ENCODE peak calls at places on chromosomes 4 and X, in ten cellular contexts. One of them, this sample, is unnamed.

GRCh38 chr4:109497511-109497910 is 62.5 kb upstream of the MCUB start:
- DNase-seq in cardiac muscle cell: no peak
- DNase-seq in AG04450: no peak
- DNase-seq in CD8-positive, alpha-beta T cell: no peak
- DNase-seq in brain microvascular endothelial cell: no peak
- DNase-seq in fibroblast of the aortic adventitia: no peak
- DNase-seq in MM.1S: no peak
- DNase-seq in epithelial cell of esophagus: no peak
- DNase-seq in lower leg skin: no peak
- DNase-seq in GM13977: no peak
- DNase-seq in this sample: no peak

GRCh38 chrX:30278365-30278764 is 30.8 kb downstream of the NR0B1 start:
- DNase-seq in cardiac muscle cell: no peak
- DNase-seq in AG04450: no peak
- DNase-seq in CD8-positive, alpha-beta T cell: no peak
- DNase-seq in brain microvascular endothelial cell: peak; percentile 23
- DNase-seq in fibroblast of the aortic adventitia: peak; percentile 66
- DNase-seq in MM.1S: no peak
- DNase-seq in epithelial cell of esophagus: peak; percentile 25
- DNase-seq in lower leg skin: no peak
- DNase-seq in GM13977: no peak
- DNase-seq in this sample: no peak

GRCh38 chrX:101460669-101461068 is 24.6 kb upstream of the ARMCX4 start:
- DNase-seq in cardiac muscle cell: no peak
- DNase-seq in AG04450: no peak
- DNase-seq in CD8-positive, alpha-beta T cell: no peak
- DNase-seq in brain microvascular endothelial cell: no peak
- DNase-seq in fibroblast of the aortic adventitia: no peak
- DNase-seq in MM.1S: no peak
- DNase-seq in epithelial cell of esophagus: peak; percentile 10
- DNase-seq in lower leg skin: no peak
- DNase-seq in GM13977: no peak
- DNase-seq in this sample: no peak

GRCh38 chrX:130172127-130172834 is 519 bp downstream of the RAB33A start:
- DNase-seq in cardiac muscle cell: no peak
- DNase-seq in AG04450: no peak
- DNase-seq in CD8-positive, alpha-beta T cell: no peak
- DNase-seq in brain microvascular endothelial cell: no peak
- DNase-seq in fibroblast of the aortic adventitia: no peak
- DNase-seq in MM.1S: no peak
- DNase-seq in epithelial cell of esophagus: no peak
- DNase-seq in lower leg skin: no peak
- DNase-seq in GM13977: no peak
- DNase-seq in this sample: no peak

GRCh38 chr4:53601251-53601764 is 10.0 kb upstream of the LNX1 start:
- DNase-seq in cardiac muscle cell: peak; percentile 43
- DNase-seq in AG04450: no peak
- DNase-seq in CD8-positive, alpha-beta T cell: no peak
- DNase-seq in brain microvascular endothelial cell: no peak
- DNase-seq in fibroblast of the aortic adventitia: no peak
- DNase-seq in MM.1S: peak; percentile 6
- DNase-seq in epithelial cell of esophagus: peak; percentile 66
- DNase-seq in lower leg skin: no peak
- DNase-seq in GM13977: peak; percentile 26
- DNase-seq in this sample: no peak

GRCh38 chr4:92012899-92013867 is 290.6 kb upstream of the GRID2 start:
- DNase-seq in cardiac muscle cell: peak; percentile 1
- DNase-seq in AG04450: no peak
- DNase-seq in CD8-positive, alpha-beta T cell: no peak
- DNase-seq in brain microvascular endothelial cell: no peak
- DNase-seq in fibroblast of the aortic adventitia: no peak
- DNase-seq in MM.1S: no peak
- DNase-seq in epithelial cell of esophagus: peak; percentile 2
- DNase-seq in lower leg skin: no peak
- DNase-seq in GM13977: no peak
- DNase-seq in this sample: no peak

GRCh38 chr4:151801547-151802516 is 41.0 kb upstream of the GATB start:
- DNase-seq in cardiac muscle cell: no peak
- DNase-seq in AG04450: peak; percentile 33
- DNase-seq in CD8-positive, alpha-beta T cell: peak; percentile 59
- DNase-seq in brain microvascular endothelial cell: peak; percentile 38
- DNase-seq in fibroblast of the aortic adventitia: peak; percentile 46
- DNase-seq in MM.1S: peak; percentile 56
- DNase-seq in epithelial cell of esophagus: peak; percentile 65
- DNase-seq in lower leg skin: no peak
- DNase-seq in GM13977: peak; percentile 30
- DNase-seq in this sample: no peak

GRCh38 chrX:69128573-69128972 is 36.7 kb downstream of the PJA1 start:
- DNase-seq in cardiac muscle cell: peak; percentile 46
- DNase-seq in AG04450: no peak
- DNase-seq in CD8-positive, alpha-beta T cell: no peak
- DNase-seq in brain microvascular endothelial cell: no peak
- DNase-seq in fibroblast of the aortic adventitia: peak; percentile 11
- DNase-seq in MM.1S: no peak
- DNase-seq in epithelial cell of esophagus: no peak
- DNase-seq in lower leg skin: no peak
- DNase-seq in GM13977: no peak
- DNase-seq in this sample: no peak

GRCh38 chr4:185700635-185701034 is 111.4 kb downstream of the SORBS2 start:
- DNase-seq in cardiac muscle cell: no peak
- DNase-seq in AG04450: no peak
- DNase-seq in CD8-positive, alpha-beta T cell: no peak
- DNase-seq in brain microvascular endothelial cell: no peak
- DNase-seq in fibroblast of the aortic adventitia: no peak
- DNase-seq in MM.1S: no peak
- DNase-seq in epithelial cell of esophagus: no peak
- DNase-seq in lower leg skin: no peak
- DNase-seq in GM13977: no peak
- DNase-seq in this sample: no peak

GRCh38 chr4:185735887-185736286 is 76.1 kb downstream of the SORBS2 start:
- DNase-seq in cardiac muscle cell: no peak
- DNase-seq in AG04450: no peak
- DNase-seq in CD8-positive, alpha-beta T cell: no peak
- DNase-seq in brain microvascular endothelial cell: no peak
- DNase-seq in fibroblast of the aortic adventitia: no peak
- DNase-seq in MM.1S: no peak
- DNase-seq in epithelial cell of esophagus: no peak
- DNase-seq in lower leg skin: no peak
- DNase-seq in GM13977: no peak
- DNase-seq in this sample: no peak

GRCh38 chrX:149284616-149285015 is 220.5 kb downstream of the IDS start:
- DNase-seq in cardiac muscle cell: no peak
- DNase-seq in AG04450: no peak
- DNase-seq in CD8-positive, alpha-beta T cell: no peak
- DNase-seq in brain microvascular endothelial cell: no peak
- DNase-seq in fibroblast of the aortic adventitia: no peak
- DNase-seq in MM.1S: no peak
- DNase-seq in epithelial cell of esophagus: peak; percentile 3
- DNase-seq in lower leg skin: no peak
- DNase-seq in GM13977: no peak
- DNase-seq in this sample: no peak

DNA sequence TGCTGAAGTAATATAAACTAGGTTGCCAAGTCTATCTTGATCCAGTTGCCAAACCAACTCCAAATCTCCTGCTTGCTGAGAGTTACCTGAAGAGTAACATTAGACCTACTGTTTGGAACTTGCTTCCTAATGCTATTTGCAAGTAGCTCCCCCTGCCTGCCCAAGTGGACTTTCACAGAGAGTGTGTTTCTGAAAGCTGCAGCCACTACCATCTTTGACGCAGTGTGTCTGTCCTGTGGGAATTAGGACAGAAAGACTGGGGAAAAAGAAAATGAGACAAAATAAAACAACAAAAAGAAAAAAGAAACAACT is 195.0 kb upstream of the HS3ST1 start:
- DNase-seq in cardiac muscle cell: peak; percentile 62
- DNase-seq in AG04450: no peak
- DNase-seq in CD8-positive, alpha-beta T cell: no peak
- DNase-seq in brain microvascular endothelial cell: no peak
- DNase-seq in fibroblast of the aortic adventitia: peak; percentile 32
- DNase-seq in MM.1S: peak; percentile 38
- DNase-seq in epithelial cell of esophagus: peak; percentile 79
- DNase-seq in lower leg skin: no peak
- DNase-seq in GM13977: peak; percentile 2
- DNase-seq in this sample: no peak
- TF ChIP-seq CTCF in cardiac muscle cell: peak; percentile 50
- TF ChIP-seq CTCF in AG04450: peak; percentile 60
- TF ChIP-seq CTCF in CD8-positive, alpha-beta T cell: no peak
- TF ChIP-seq CTCF in brain microvascular endothelial cell: peak; percentile 70
- TF ChIP-seq CTCF in fibroblast of the aortic adventitia: peak; percentile 53
- TF ChIP-seq CTCF in MM.1S: peak; percentile 33
- TF ChIP-seq CTCF in epithelial cell of esophagus: peak; percentile 76
- TF ChIP-seq CTCF in lower leg skin: no peak
- TF ChIP-seq CTCF in GM13977: peak; percentile 32
- TF ChIP-seq CTCF in this sample: peak; percentile 67

GRCh38 chr4:41257257-41257900 is 651 bp downstream of the UCHL1 start:
- DNase-seq in cardiac muscle cell: peak; percentile 47
- DNase-seq in AG04450: no peak
- DNase-seq in CD8-positive, alpha-beta T cell: no peak
- DNase-seq in brain microvascular endothelial cell: peak; percentile 43
- DNase-seq in fibroblast of the aortic adventitia: peak; percentile 38
- DNase-seq in MM.1S: peak; percentile 91
- DNase-seq in epithelial cell of esophagus: peak; percentile 38
- DNase-seq in lower leg skin: no peak
- DNase-seq in GM13977: peak; percentile 45
- DNase-seq in this sample: peak; percentile 94

GRCh38 chr4:41258783-41259182 is 2.1 kb downstream of the UCHL1 start:
- DNase-seq in cardiac muscle cell: peak; percentile 39
- DNase-seq in AG04450: peak; percentile 53
- DNase-seq in CD8-positive, alpha-beta T cell: no peak
- DNase-seq in brain microvascular endothelial cell: peak; percentile 69
- DNase-seq in fibroblast of the aortic adventitia: peak; percentile 70
- DNase-seq in MM.1S: peak; percentile 68
- DNase-seq in epithelial cell of esophagus: peak; percentile 63
- DNase-seq in lower leg skin: no peak
- DNase-seq in GM13977: no peak
- DNase-seq in this sample: no peak

GRCh38 chr4:41256131-41256739 is 493 bp upstream of the UCHL1 start:
- DNase-seq in cardiac muscle cell: peak; percentile 9
- DNase-seq in AG04450: peak; percentile 26
- DNase-seq in CD8-positive, alpha-beta T cell: no peak
- DNase-seq in brain microvascular endothelial cell: peak; percentile 64
- DNase-seq in fibroblast of the aortic adventitia: peak; percentile 64
- DNase-seq in MM.1S: no peak
- DNase-seq in epithelial cell of esophagus: no peak
- DNase-seq in lower leg skin: no peak
- DNase-seq in GM13977: no peak
- DNase-seq in this sample: no peak

GRCh38 chr4:41257901-41258300 is 1.2 kb downstream of the UCHL1 start:
- DNase-seq in cardiac muscle cell: no peak
- DNase-seq in AG04450: no peak
- DNase-seq in CD8-positive, alpha-beta T cell: no peak
- DNase-seq in brain microvascular endothelial cell: no peak
- DNase-seq in fibroblast of the aortic adventitia: peak; percentile 3
- DNase-seq in MM.1S: no peak
- DNase-seq in epithelial cell of esophagus: no peak
- DNase-seq in lower leg skin: no peak
- DNase-seq in GM13977: no peak
- DNase-seq in this sample: no peak

DNA sequence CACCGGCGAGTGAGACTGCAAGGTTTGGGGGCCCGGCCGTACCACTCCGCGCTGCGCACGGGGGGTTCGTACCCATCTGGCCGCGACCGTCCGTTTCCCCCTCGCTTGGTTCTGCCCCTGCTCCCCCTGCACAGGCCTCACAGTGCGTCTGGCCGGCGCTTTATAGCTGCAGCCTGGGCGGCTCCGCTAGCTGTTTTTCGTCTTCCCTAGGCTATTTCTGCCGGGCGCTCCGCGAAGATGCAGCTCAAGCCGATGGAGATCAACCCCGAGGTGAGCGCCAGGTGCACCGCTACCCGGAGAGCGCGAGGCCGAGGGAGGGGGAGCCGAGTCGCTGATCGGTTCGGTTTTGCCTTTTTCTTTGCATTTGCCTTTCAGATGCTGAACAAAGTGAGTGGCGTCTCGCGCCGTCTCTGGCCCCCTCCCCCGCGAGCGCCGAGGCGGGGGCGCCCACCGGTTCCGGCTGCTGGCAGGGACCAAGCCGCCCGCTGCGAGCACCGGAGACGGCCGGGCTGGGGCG is at the start of gene UCHL1:
- DNase-seq in cardiac muscle cell: peak; percentile 80
- DNase-seq in AG04450: peak; percentile 91
- DNase-seq in CD8-positive, alpha-beta T cell: no peak
- DNase-seq in brain microvascular endothelial cell: peak; percentile 93
- DNase-seq in fibroblast of the aortic adventitia: peak; percentile 84
- DNase-seq in MM.1S: peak; percentile 91
- DNase-seq in epithelial cell of esophagus: no peak
- DNase-seq in lower leg skin: no peak
- DNase-seq in GM13977: peak; percentile 38
- DNase-seq in this sample: peak; percentile 96
- TF ChIP-seq CTCF in cardiac muscle cell: no peak
- TF ChIP-seq CTCF in AG04450: no peak
- TF ChIP-seq CTCF in CD8-positive, alpha-beta T cell: no peak
- TF ChIP-seq CTCF in brain microvascular endothelial cell: no peak
- TF ChIP-seq CTCF in fibroblast of the aortic adventitia: no peak
- TF ChIP-seq CTCF in MM.1S: no peak
- TF ChIP-seq CTCF in epithelial cell of esophagus: no peak
- TF ChIP-seq CTCF in lower leg skin: no peak
- TF ChIP-seq CTCF in GM13977: no peak
- TF ChIP-seq CTCF in this sample: no peak

DNA sequence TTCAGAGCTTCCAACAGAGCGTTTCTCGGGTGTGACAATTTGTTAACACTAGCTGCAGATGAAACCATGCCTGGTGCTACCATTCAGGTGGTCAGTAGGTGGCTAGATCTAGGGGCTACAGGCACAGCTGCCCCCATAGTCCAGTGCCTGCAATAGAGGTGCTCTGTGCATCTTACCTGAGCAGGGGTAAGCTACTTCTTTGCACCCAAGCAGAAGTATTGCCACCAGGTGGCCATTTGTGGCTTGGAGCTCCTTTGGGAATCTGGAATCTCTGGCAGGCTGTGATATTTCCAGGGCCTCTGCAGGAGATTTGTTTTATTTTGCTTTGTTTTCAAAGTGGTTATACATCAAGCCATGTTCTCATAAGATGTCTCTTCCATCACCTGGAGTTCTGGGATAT is 170.7 kb upstream of the PUDP start:
- DNase-seq in cardiac muscle cell: no peak
- DNase-seq in AG04450: no peak
- DNase-seq in CD8-positive, alpha-beta T cell: no peak
- DNase-seq in brain microvascular endothelial cell: no peak
- DNase-seq in fibroblast of the aortic adventitia: no peak
- DNase-seq in MM.1S: no peak
- DNase-seq in epithelial cell of esophagus: peak; percentile 2
- DNase-seq in lower leg skin: no peak
- DNase-seq in GM13977: no peak
- DNase-seq in this sample: no peak
- TF ChIP-seq CTCF in cardiac muscle cell: no peak
- TF ChIP-seq CTCF in AG04450: no peak
- TF ChIP-seq CTCF in CD8-positive, alpha-beta T cell: no peak
- TF ChIP-seq CTCF in brain microvascular endothelial cell: peak; percentile 13
- TF ChIP-seq CTCF in fibroblast of the aortic adventitia: no peak
- TF ChIP-seq CTCF in MM.1S: no peak
- TF ChIP-seq CTCF in epithelial cell of esophagus: peak; percentile 10
- TF ChIP-seq CTCF in lower leg skin: no peak
- TF ChIP-seq CTCF in GM13977: no peak
- TF ChIP-seq CTCF in this sample: peak; percentile 44

DNA sequence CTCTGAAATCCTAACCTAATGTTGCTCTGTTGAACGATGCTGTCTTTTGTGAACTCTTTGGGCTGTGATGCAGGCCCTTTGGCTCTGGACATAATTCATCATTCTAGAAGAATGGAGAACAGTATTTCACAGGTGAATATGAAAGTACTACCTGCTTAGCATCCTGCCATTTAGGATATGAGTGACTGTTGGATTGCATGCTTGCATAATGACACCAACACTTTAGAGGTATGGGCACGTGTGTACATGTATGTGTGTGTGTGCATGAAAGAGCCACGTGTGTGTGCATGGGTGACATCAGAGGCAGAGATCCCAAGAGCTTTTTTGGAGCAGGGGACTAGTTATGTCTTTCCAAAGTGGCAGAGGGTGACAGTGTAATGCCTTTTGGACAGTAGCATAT is 70.2 kb upstream of the ZNF518B start:
- DNase-seq in cardiac muscle cell: no peak
- DNase-seq in AG04450: no peak
- DNase-seq in CD8-positive, alpha-beta T cell: no peak
- DNase-seq in brain microvascular endothelial cell: no peak
- DNase-seq in fibroblast of the aortic adventitia: no peak
- DNase-seq in MM.1S: no peak
- DNase-seq in epithelial cell of esophagus: peak; percentile 19
- DNase-seq in lower leg skin: no peak
- DNase-seq in GM13977: no peak
- DNase-seq in this sample: no peak
- TF ChIP-seq CTCF in cardiac muscle cell: no peak
- TF ChIP-seq CTCF in AG04450: no peak
- TF ChIP-seq CTCF in CD8-positive, alpha-beta T cell: no peak
- TF ChIP-seq CTCF in brain microvascular endothelial cell: no peak
- TF ChIP-seq CTCF in fibroblast of the aortic adventitia: no peak
- TF ChIP-seq CTCF in MM.1S: no peak
- TF ChIP-seq CTCF in epithelial cell of esophagus: no peak
- TF ChIP-seq CTCF in lower leg skin: no peak
- TF ChIP-seq CTCF in GM13977: no peak
- TF ChIP-seq CTCF in this sample: no peak